ENCODE peak calls at places on chromosomes 5 and 9, in ten cellular contexts. N, Q, W, A, L, P, I, M, D and V are unnamed samples.

GRCh38 chr5:4206127-4206526 is 610.5 kb downstream of the IRX1 start:
- DNase-seq in N (no peak), Q (no peak), W (no peak), A (no peak), L (no peak), P (no peak), I (no peak), M (no peak), D (no peak), V (no peak)

GRCh38 chr5:6845856-6846255 is 132.6 kb downstream of the TENT4A start:
- DNase-seq in N (no peak), Q (no peak), W (no peak), A (no peak), L (no peak), P (no peak), I (no peak), M (no peak), D (no peak), V (no peak)

GRCh38 chr5:122091942-122092600 is 14.0 kb upstream of the LOX start:
- DNase-seq in N (peak), Q (no peak), W (no peak), A (no peak), L (no peak), P (no peak), I (peak), M (no peak), D (peak), V (no peak)

GRCh38 chr5:118405650-118406061 is 582.7 kb downstream of the DTWD2 start:
- DNase-seq in N (no peak), Q (no peak), W (no peak), A (no peak), L (no peak), P (no peak), I (peak), M (no peak), D (no peak), V (no peak)

GRCh38 chr9:128636024-128636390 is 20.6 kb downstream of the DYNC2I2 start:
- DNase-seq in N (no peak), Q (peak), W (peak), A (no peak), L (no peak), P (no peak), I (peak), M (no peak), D (no peak), V (peak)

GRCh38 chr5:1347571-1347970 is 2.7 kb upstream of the CLPTM1L start:
- DNase-seq in N (no peak), Q (no peak), W (no peak), A (no peak), L (no peak), P (no peak), I (no peak), M (no peak), D (no peak), V (no peak)

GRCh38 chr5:76831108-76831447 is 12.2 kb downstream of the F2RL1 start:
- DNase-seq in N (peak), Q (no peak), W (no peak), A (peak), L (no peak), P (no peak), I (no peak), M (no peak), D (no peak), V (no peak)

GRCh38 chr9:3936520-3937235 is 363.2 kb downstream of the GLIS3 start:
- DNase-seq in N (no peak), Q (peak), W (no peak), A (no peak), L (no peak), P (no peak), I (no peak), M (no peak), D (no peak), V (peak)

GRCh38 chr5:20832204-20833080 is 844.4 kb upstream of the CDH18 start:
- DNase-seq in N (no peak), Q (no peak), W (no peak), A (no peak), L (no peak), P (no peak), I (no peak), M (no peak), D (no peak), V (no peak)

GRCh38 chr9:69463497-69464068 is 138.6 kb downstream of the ENTREP1 start:
- DNase-seq in N (no peak), Q (no peak), W (no peak), A (no peak), L (no peak), P (no peak), I (no peak), M (no peak), D (no peak), V (no peak)

GRCh38 chr5:77087484-77088291 is 603 bp upstream of the ZBED3 start:
- DNase-seq in N (no peak), Q (peak), W (peak), A (no peak), L (no peak), P (no peak), I (no peak), M (no peak), D (peak), V (no peak)

GRCh38 chr9:137621131-137621757 is 2.4 kb downstream of the EHMT1 start:
- DNase-seq in N (no peak), Q (no peak), W (no peak), A (no peak), L (no peak), P (no peak), I (no peak), M (no peak), D (no peak), V (no peak)

GRCh38 chr5:92694067-92694466 is 887.0 kb downstream of the NR2F1-AS1 start:
- DNase-seq in N (no peak), Q (no peak), W (no peak), A (no peak), L (no peak), P (no peak), I (no peak), M (no peak), D (no peak), V (no peak)

GRCh38 chr9:122124048-122124447 is 30.9 kb upstream of the TTLL11 start:
- DNase-seq in N (no peak), Q (no peak), W (no peak), A (no peak), L (no peak), P (no peak), I (no peak), M (no peak), D (no peak), V (no peak)

GRCh38 chr5:53201746-53202145 is 92.2 kb upstream of the MOCS2 start:
- DNase-seq in N (no peak), Q (no peak), W (no peak), A (no peak), L (no peak), P (no peak), I (no peak), M (no peak), D (no peak), V (no peak)

GRCh38 chr5:18202147-18202546 is 567.9 kb downstream of the TAF11L14 start:
- DNase-seq in N (no peak), Q (no peak), W (no peak), A (no peak), L (no peak), P (no peak), I (peak), M (no peak), D (no peak), V (no peak)

GRCh38 chr9:70079364-70080103 is 35.9 kb downstream of the MAMDC2 start:
- DNase-seq in N (no peak), Q (peak), W (no peak), A (no peak), L (no peak), P (no peak), I (peak), M (no peak), D (no peak), V (peak)

GRCh38 chr5:40736103-40736875 is 19.5 kb downstream of the TTC33 start:
- DNase-seq in N (no peak), Q (no peak), W (no peak), A (no peak), L (no peak), P (no peak), I (peak), M (no peak), D (peak), V (no peak)

GRCh38 chr9:98314381-98315066 is 59.1 kb upstream of the TBC1D2 start:
- DNase-seq in N (no peak), Q (no peak), W (no peak), A (no peak), L (no peak), P (no peak), I (peak), M (no peak), D (no peak), V (no peak)

GRCh38 chr5:80034962-80035821 is at the start of gene THBS4:
- DNase-seq in N (no peak), Q (no peak), W (no peak), A (no peak), L (no peak), P (no peak), I (no peak), M (no peak), D (peak), V (no peak)

GRCh38 chr5:170179626-170180025 is 53.2 kb upstream of the C5orf58 start:
- DNase-seq in N (no peak), Q (no peak), W (no peak), A (no peak), L (no peak), P (no peak), I (peak), M (no peak), D (no peak), V (no peak)

GRCh38 chr9:73239868-73240267 is 88.2 kb downstream of the ANXA1 start:
- DNase-seq in N (no peak), Q (no peak), W (no peak), A (no peak), L (no peak), P (no peak), I (peak), M (no peak), D (no peak), V (no peak)